ENCODE peak calls at places on chromosome 1, in five cellular contexts. L, K, D, H and N are unnamed samples.

GRCh38 chr1:17574502-17574901 is 35.0 kb downstream of the ARHGEF10L start:
- DNase-seq in L (no peak), K (no peak), D (no peak), H (peak), N (no peak)

GRCh38 chr1:230682274-230682673 is 31.6 kb downstream of the AGT start:
- DNase-seq in D (no peak), K (no peak), L (no peak), H (no peak), N (no peak)

GRCh38 chr1:163120372-163120771 is 51.2 kb downstream of the RGS4 start:
- DNase-seq in H (no peak), K (no peak), L (no peak), D (no peak), N (no peak)

GRCh38 chr1:65254320-65255087 is 54.8 kb upstream of the DNAJC6 start:
- DNase-seq in D (peak), H (peak), K (peak), L (peak), N (peak)

GRCh38 chr1:19688041-19688842 is 23.6 kb downstream of the HTR6 start:
- DNase-seq in K (no peak), D (no peak), L (no peak), H (no peak), N (no peak)

GRCh38 chr1:33633019-33633801 is 160.8 kb downstream of the ZSCAN20 start:
- DNase-seq in H (peak), K (peak), L (peak), D (peak), N (peak)

GRCh38 chr1:168743001-168743400 is 14.0 kb upstream of the DPT start:
- DNase-seq in H (no peak), L (no peak), D (no peak), K (no peak), N (no peak)

GRCh38 chr1:67814121-67814772 is 19.0 kb downstream of the GNG12 start:
- DNase-seq in L (no peak), H (no peak), K (no peak), D (no peak), N (no peak)

GRCh38 chr1:27563407-27564263 is 40.3 kb downstream of the AHDC1 start:
- DNase-seq in K (no peak), H (no peak), D (no peak), L (peak), N (no peak)

GRCh38 chr1:196445775-196446174 is 162.5 kb downstream of the KCNT2 start:
- DNase-seq in H (no peak), D (no peak), K (no peak), L (no peak), N (no peak)

GRCh38 chr1:7988576-7988975 is 27.1 kb downstream of the PARK7 start:
- DNase-seq in H (no peak), K (no peak), D (no peak), L (no peak), N (no peak)

GRCh38 chr1:77044133-77044849 is 174.9 kb downstream of the PIGK start:
- DNase-seq in H (no peak), D (no peak), K (no peak), L (peak), N (no peak)

GRCh38 chr1:117014209-117014608 is 12.6 kb downstream of the CD101 start:
- DNase-seq in D (no peak), H (no peak), K (no peak), L (no peak), N (no peak)

GRCh38 chr1:150887018-150887417 is at the start of gene CTXND2:
- DNase-seq in L (no peak), K (no peak), D (no peak), H (no peak), N (no peak)

GRCh38 chr1:22039594-22040347 is 12.7 kb upstream of the CDC42 start:
- DNase-seq in D (no peak), K (no peak), L (peak), H (peak), N (no peak)

GRCh38 chr1:221030121-221030649 is 150.9 kb downstream of the HLX start:
- DNase-seq in L (no peak), K (no peak), H (no peak), D (no peak), N (no peak)

GRCh38 chr1:228379666-228380065 is 27.0 kb downstream of the TRIM11 start:
- DNase-seq in H (no peak), D (no peak), K (no peak), L (no peak), N (no peak)

GRCh38 chr1:221045842-221046831 is 166.9 kb downstream of the HLX start:
- DNase-seq in K (no peak), D (no peak), L (no peak), H (no peak), N (no peak)

GRCh38 chr1:47257224-47257623 is 25.2 kb upstream of the TAL1 start:
- DNase-seq in H (no peak), D (no peak), K (no peak), L (no peak), N (no peak)

GRCh38 chr1:5364591-5364990 is 627.6 kb downstream of the NPHP4 start:
- DNase-seq in L (no peak), H (no peak), D (no peak), K (no peak), N (no peak)

GRCh38 chr1:240508201-240508600 is 103.8 kb downstream of the GREM2 start:
- DNase-seq in D (no peak), L (no peak), H (no peak), K (no peak), N (no peak)

GRCh38 chr1:56034222-56034621 is 545.1 kb downstream of the PLPP3 start:
- DNase-seq in D (no peak), K (no peak), L (no peak), H (no peak), N (no peak)

GRCh38 chr1:169133228-169133576 is 26.7 kb downstream of the ATP1B1 start:
- DNase-seq in D (no peak), K (no peak), H (no peak), L (no peak), N (no peak)

GRCh38 chr1:109823543-109824348 is 60.0 kb upstream of the EPS8L3 start:
- DNase-seq in D (no peak), H (no peak), K (no peak), L (peak), N (peak)

GRCh38 chr1:165383067-165383466 is 26.6 kb upstream of the LMX1A start:
- DNase-seq in D (no peak), L (no peak), K (no peak), H (no peak), N (no peak)

GRCh38 chr1:101207891-101208290 is 28.9 kb upstream of the S1PR1 start:
- DNase-seq in H (no peak), L (no peak), K (no peak), D (no peak), N (no peak)

GRCh38 chr1:205335692-205336091 is 14.1 kb upstream of the NUAK2 start:
- DNase-seq in K (peak), D (peak), H (peak), L (peak), N (peak)

GRCh38 chr1:10979483-10979920 is 33.0 kb upstream of the TARDBP start:
- DNase-seq in H (no peak), K (no peak), D (no peak), L (no peak), N (no peak)

GRCh38 chr1:184974086-184974836 is at the start of gene NIBAN1:
- DNase-seq in K (peak), H (peak), L (peak), D (peak), N (peak)

GRCh38 chr1:234502785-234503184 is 23.8 kb upstream of the TARBP1 start:
- DNase-seq in K (no peak), H (no peak), L (no peak), D (no peak), N (no peak)

GRCh38 chr1:16208270-16208987 is 4.0 kb downstream of the ARHGEF19 start:
- DNase-seq in K (no peak), H (no peak), D (no peak), L (no peak), N (no peak)

GRCh38 chr1:159598196-159598595 is 10.6 kb downstream of the APCS start:
- DNase-seq in H (no peak), L (peak), D (peak), K (no peak), N (no peak)

GRCh38 chr1:55631508-55631907 is 416.3 kb upstream of the USP24 start:
- DNase-seq in K (no peak), D (no peak), L (no peak), H (no peak), N (no peak)

GRCh38 chr1:65170511-65171142 is 22.6 kb downstream of the AK4 start:
- DNase-seq in K (no peak), D (no peak), L (no peak), H (no peak), N (no peak)

GRCh38 chr1:222010306-222010705 is 268.4 kb upstream of the DUSP10 start:
- DNase-seq in H (no peak), D (no peak), L (no peak), K (no peak), N (no peak)

GRCh38 chr1:209648931-209649776 is 3.1 kb downstream of the LAMB3 start:
- DNase-seq in L (peak), K (no peak), H (no peak), D (peak), N (no peak)